ENCODE peak calls at places on chromosomes 6 and 20, in four cellular contexts. W is HepG2, Q is K562, I is GM12878. V is an unnamed sample.

GRCh38 chr6:44020664-44021425 is 106.4 kb downstream of the MRPL14 start:
- DNase-seq in Q (no peak), W (no peak), I (no peak), V (no peak)

GRCh38 chr20:40251284-40251932 is 437.6 kb downstream of the MAFB start:
- DNase-seq in I (no peak), W (peak; percentile 70), Q (no peak), V (peak; percentile 71)

GRCh38 chr6:159121387-159121955 is 47.7 kb upstream of the FNDC1 start:
- DNase-seq in W (no peak), Q (no peak), I (no peak), V (no peak)

GRCh38 chr6:80638222-80639055 is 532.0 kb downstream of the BCKDHB start:
- DNase-seq in W (peak; percentile 11), I (peak; percentile 2), Q (no peak), V (no peak)

GRCh38 chr6:95589826-95590570 is 12.7 kb downstream of the MANEA start:
- DNase-seq in I (no peak), W (no peak), Q (no peak), V (no peak)

GRCh38 chr6:154156135-154156948 is 117.3 kb downstream of the OPRM1 start:
- DNase-seq in I (no peak), Q (peak; percentile 18), W (peak; percentile 30), V (peak; percentile 50)

GRCh38 chr6:148776321-148776966 is 29.6 kb downstream of the UST start:
- DNase-seq in Q (no peak), W (no peak), I (no peak), V (no peak)

GRCh38 chr6:16819752-16820151 is 58.5 kb upstream of the ATXN1 start:
- DNase-seq in Q (no peak), I (no peak), W (no peak), V (no peak)

GRCh38 chr6:8219352-8219943 is 117.1 kb upstream of the EEF1E1 start:
- DNase-seq in W (peak; percentile 53), I (no peak), Q (peak; percentile 62), V (peak; percentile 30)
- TF ChIP-seq ETV6 in W (no peak), I (no peak), Q (no peak), V (no peak)

GRCh38 chr6:35368038-35368887 is 25.9 kb downstream of the PPARD start:
- DNase-seq in Q (no peak), I (no peak), W (peak; percentile 96), V (no peak)
- TF ChIP-seq TCF7 in Q (no peak), I (peak; percentile 94), W (peak; percentile 95), V (no peak)

DNA sequence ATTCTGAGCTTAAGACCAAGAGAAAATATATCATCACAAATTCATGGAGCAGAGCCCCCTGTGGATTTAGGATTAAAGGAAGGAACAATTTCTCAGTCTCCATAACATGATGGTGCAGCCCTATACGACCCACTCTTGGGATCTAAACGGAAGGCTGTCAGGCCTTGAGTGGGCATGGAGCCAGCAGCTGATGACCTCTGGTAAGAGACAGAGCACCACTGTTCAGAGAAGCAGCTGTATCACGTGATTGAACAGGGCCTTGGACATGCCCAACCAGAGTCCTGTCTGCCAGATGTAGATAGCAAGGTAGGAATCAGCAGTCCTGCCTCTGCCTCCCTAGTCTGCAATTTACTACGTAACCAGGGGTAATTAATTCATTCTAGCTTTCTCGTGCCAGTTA is 259.4 kb upstream of the POU3F2 start:
- DNase-seq in Q (no peak), I (no peak), W (peak; percentile 45), V (no peak)
- TF ChIP-seq ATF3 in Q (no peak), I (no peak), W (no peak), V (no peak)

GRCh38 chr6:6890400-6890858 is 217.3 kb upstream of the RREB1 start:
- DNase-seq in W (no peak), Q (peak; percentile 47), I (no peak), V (peak; percentile 47)
- TF ChIP-seq ETV6 in W (no peak), Q (no peak), I (no peak), V (no peak)

DNA sequence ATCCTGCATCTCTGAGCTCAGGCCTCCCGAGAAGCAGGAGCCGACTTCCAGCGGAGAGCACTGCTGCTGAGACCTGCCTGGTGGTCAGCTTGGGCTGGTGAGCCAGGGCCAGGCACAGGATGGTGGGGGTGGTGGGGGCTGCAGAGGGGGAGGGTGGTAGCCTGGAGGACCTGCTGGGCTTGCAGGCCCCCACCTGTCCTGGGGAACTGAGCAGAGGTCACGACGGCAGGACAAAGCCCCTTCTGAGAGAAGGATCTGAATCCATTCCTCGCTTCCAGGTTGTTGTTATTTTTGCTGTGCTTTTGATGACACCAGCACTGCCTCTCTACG is 35.6 kb upstream of the CD93 start:
- DNase-seq in Q (no peak), W (no peak), I (no peak), V (no peak)
- TF ChIP-seq TCF7 in Q (no peak), W (no peak), I (no peak), V (no peak)

GRCh38 chr20:46055269-46055668 is 26.3 kb downstream of the SLC12A5 start:
- DNase-seq in Q (no peak), I (no peak), W (no peak), V (no peak)

GRCh38 chr20:46058656-46059281 is 29.8 kb downstream of the SLC12A5 start:
- DNase-seq in Q (no peak), W (no peak), I (no peak), V (peak; percentile 65)

GRCh38 chr20:46057856-46058655 is 29.0 kb downstream of the SLC12A5 start:
- DNase-seq in I (no peak), Q (no peak), W (no peak), V (peak; percentile 79)

GRCh38 chr20:46056027-46056833 is 27.2 kb downstream of the SLC12A5 start:
- DNase-seq in Q (no peak), W (no peak), I (no peak), V (no peak)

DNA sequence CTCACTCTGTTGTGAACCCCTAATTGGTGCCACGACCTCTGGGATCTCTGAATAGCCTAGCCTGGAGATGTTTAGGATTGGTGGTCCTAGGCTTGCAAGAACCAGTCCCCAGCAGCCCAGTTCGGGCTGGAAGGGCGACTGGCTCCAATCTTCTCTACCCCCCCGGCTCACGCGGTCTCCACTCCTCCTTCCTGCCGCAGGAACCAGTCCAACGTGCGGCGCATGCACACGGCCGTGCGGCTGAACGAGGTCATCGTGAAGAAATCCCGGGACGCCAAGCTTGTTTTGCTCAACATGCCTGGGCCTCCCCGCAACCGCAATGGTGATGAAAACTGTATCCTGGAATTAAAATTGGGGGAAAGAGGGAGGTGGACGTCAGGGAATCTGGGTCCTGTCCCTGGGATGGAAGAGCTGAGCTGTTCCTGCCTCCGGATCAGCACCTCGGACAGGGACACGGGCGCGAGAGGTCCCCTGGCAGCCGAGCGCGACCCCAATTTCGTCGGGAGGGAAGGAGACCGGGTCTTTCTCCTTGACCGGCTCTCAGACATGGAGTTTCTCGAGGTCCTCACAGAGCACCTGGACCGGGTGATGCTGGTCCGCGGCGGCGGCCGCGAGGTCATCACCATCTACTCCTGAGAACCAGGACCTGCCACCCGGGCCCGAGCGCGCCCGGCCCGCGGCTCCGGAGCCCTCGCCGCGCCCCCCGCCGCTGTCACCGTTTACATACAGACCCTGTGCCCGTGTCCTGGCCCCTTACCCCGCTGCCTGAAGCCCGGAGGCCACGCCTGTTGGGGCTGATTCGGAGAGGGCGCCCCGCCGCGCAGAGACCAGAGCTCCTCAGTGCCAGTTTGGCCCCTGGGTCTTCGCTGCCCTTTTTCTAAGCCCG is 28.2 kb downstream of the SLC12A5 start:
- DNase-seq in Q (peak; percentile 71), W (no peak), I (no peak), V (peak; percentile 83)
- TF ChIP-seq ATF3 in Q (no peak), W (peak; percentile 32), I (no peak), V (no peak)

DNA sequence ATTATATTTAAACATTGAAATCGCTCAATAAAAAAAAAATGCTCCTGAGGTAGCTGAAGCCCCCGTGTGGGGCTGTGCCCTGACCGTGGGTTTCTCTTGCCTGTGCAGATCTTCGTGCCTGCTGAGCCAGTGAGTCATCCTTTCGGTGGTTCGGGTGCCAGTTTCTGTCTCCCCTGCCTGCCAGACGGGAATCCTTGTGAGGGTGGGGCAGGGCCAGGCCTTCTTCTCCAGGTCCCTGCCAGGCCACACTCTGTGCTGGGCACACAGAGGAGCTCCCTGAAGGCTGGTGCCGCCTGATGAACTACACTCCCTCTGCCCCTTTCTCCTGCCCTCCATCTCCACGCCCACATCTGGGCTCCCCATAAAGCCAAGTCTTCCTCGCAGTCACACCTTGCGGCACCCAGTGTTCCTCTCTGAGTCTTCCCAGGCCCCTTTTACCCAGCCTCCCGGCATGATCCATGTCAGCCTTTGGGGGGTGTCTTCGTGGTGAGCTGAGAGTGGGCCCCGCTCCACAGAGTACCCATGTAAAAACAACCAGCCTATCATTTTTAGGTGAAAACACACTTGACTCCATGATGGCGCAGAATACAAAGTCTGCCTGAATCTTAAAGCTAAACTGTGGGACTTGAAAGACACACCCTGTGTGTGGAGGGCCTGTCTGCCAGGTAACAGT is 19.3 kb downstream of the FGD2 start:
- DNase-seq in Q (no peak), W (no peak), I (no peak), V (no peak)
- TF ChIP-seq ETV6 in Q (no peak), W (no peak), I (no peak), V (no peak)

GRCh38 chr20:51563141-51563596 is 20.6 kb upstream of the NFATC2 start:
- DNase-seq in Q (no peak), W (no peak), I (no peak), V (no peak)

GRCh38 chr20:51562027-51562333 is 19.5 kb upstream of the NFATC2 start:
- DNase-seq in W (no peak), Q (no peak), I (no peak), V (no peak)

GRCh38 chr20:51565298-51565697 is 22.8 kb upstream of the NFATC2 start:
- DNase-seq in I (no peak), W (no peak), Q (no peak), V (no peak)

GRCh38 chr20:51562334-51563140 is 20.0 kb upstream of the NFATC2 start:
- DNase-seq in Q (peak; percentile 48), I (no peak), W (no peak), V (peak; percentile 63)

DNA sequence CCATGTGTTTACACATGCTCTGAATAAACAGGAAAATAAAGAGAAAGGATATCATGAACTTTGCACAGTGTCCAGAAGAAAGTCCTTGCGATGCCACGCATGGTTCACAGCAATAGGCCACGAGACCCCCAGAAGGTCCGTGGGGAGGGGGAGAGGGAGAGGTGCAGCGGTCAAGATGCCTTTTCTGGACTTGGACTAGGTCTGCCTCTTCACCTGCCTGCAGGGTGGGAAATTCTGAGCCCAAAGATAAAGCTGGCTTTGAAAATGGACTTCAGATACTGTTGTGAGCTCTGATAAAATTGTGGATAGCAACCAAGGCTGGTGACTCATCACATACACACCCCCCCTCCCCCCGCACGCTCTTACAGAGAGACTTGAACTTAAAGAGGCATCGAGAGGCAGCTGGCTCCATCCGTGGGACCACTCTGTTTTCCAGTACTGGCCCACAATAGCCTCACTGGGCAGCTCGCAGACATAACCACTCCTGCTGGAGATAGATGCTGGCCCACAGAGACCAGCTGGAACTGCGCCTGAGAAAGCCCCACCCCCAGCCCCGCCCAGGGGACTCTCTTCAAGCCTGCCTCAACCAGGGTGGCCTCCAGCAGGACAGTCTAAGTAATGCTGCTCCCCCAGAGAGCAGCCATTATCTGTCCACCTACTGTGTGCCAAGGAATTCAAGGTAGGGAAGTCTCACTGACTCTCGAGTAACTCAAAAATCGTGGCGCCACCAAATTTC is 21.2 kb upstream of the NFATC2 start:
- DNase-seq in Q (peak; percentile 85), W (peak; percentile 68), I (no peak), V (peak; percentile 73)
- TF ChIP-seq TCF7 in Q (no peak), W (peak; percentile 20), I (no peak), V (no peak)

V was measured in WTC11.